ENCODE peak calls at places on chromosomes 2 and 18, in five cellular contexts. T is NCI-H1417; S is CD8-positive, alpha-beta memory T cell; O is Daoy; J is heart right ventricle. U is an unnamed sample.

GRCh38 chr2:207408086-207408794 is 121.5 kb upstream of the CREB1 start:
- DNase-seq in T (peak), S (no peak), O (peak), J (no peak), U (peak)

GRCh38 chr2:187545238-187545751 is 8.9 kb downstream of the TFPI start:
- DNase-seq in T (no peak), S (no peak), O (no peak), J (no peak), U (no peak)

GRCh38 chr18:48328473-48329205 is 80.5 kb downstream of the ZBTB7C start:
- DNase-seq in T (peak), S (no peak), O (peak), J (no peak), U (no peak)

GRCh38 chr2:37896319-37896718 is 28.8 kb upstream of the RMDN2 start:
- DNase-seq in T (peak), S (no peak), O (peak), J (no peak), U (no peak)

GRCh38 chr2:234249873-234250272 is 199.4 kb downstream of the SPP2 start:
- DNase-seq in T (no peak), S (no peak), O (peak), J (no peak), U (no peak)

GRCh38 chr18:11505993-11506392 is 103.4 kb upstream of the SLC35G4 start:
- DNase-seq in T (no peak), S (no peak), O (no peak), J (no peak), U (no peak)

GRCh38 chr18:61893304-61893970 is 630 bp upstream of the RNF152 start:
- DNase-seq in T (peak), S (peak), O (peak), J (peak), U (no peak)

GRCh38 chr18:48680871-48681270 is 142.0 kb downstream of the CTIF start:
- DNase-seq in T (no peak), S (no peak), O (no peak), J (peak), U (no peak)

GRCh38 chr2:156319811-156320490 is 12.6 kb downstream of the NR4A2 start:
- DNase-seq in T (no peak), S (peak), O (no peak), J (peak), U (no peak)

GRCh38 chr18:14104906-14105748 is 27.1 kb downstream of the ZNF519 start:
- DNase-seq in T (no peak), S (no peak), O (no peak), J (no peak), U (no peak)

GRCh38 chr2:11537951-11538350 is 4.1 kb downstream of the GREB1 start:
- DNase-seq in T (no peak), S (no peak), O (no peak), J (no peak), U (no peak)

GRCh38 chr18:21241224-21242131 is 554 bp upstream of the GREB1L start:
- DNase-seq in T (peak), S (no peak), O (no peak), J (peak), U (no peak)

GRCh38 chr2:143258126-143258892 is 129.1 kb downstream of the ARHGAP15 start:
- DNase-seq in T (no peak), S (no peak), O (no peak), J (no peak), U (no peak)

GRCh38 chr2:172693037-172693436 is 42.6 kb upstream of the RAPGEF4 start:
- DNase-seq in T (no peak), S (no peak), O (peak), J (peak), U (no peak)

GRCh38 chr2:23562143-23562542 is 177.2 kb downstream of the KLHL29 start:
- DNase-seq in T (no peak), S (no peak), O (no peak), J (no peak), U (no peak)

GRCh38 chr2:218432676-218433365 is 13.9 kb downstream of the VIL1 start:
- DNase-seq in T (no peak), S (no peak), O (no peak), J (no peak), U (no peak)

GRCh38 chr2:74142340-74142739 is 5.4 kb downstream of the BOLA3 start:
- DNase-seq in T (no peak), S (no peak), O (peak), J (no peak), U (no peak)

GRCh38 chr2:108492364-108492763 is 41.9 kb upstream of the LIMS1 start:
- DNase-seq in T (no peak), S (no peak), O (peak), J (no peak), U (no peak)

GRCh38 chr2:127044977-127045654 is 61.8 kb downstream of the BIN1 start:
- DNase-seq in T (no peak), S (peak), O (no peak), J (no peak), U (no peak)

GRCh38 chr2:240369725-240370585 is 65.5 kb upstream of the GPC1 start:
- DNase-seq in T (no peak), S (no peak), O (peak), J (peak), U (peak)

GRCh38 chr2:207765541-207765940 is 4.2 kb downstream of the FZD5 start:
- DNase-seq in T (peak), S (no peak), O (no peak), J (no peak), U (no peak)

GRCh38 chr2:236584521-236585384 is 15.1 kb downstream of the ACKR3 start:
- DNase-seq in T (no peak), S (no peak), O (no peak), J (no peak), U (no peak)

GRCh38 chr2:77064324-77064723 is 457.9 kb downstream of the LRRTM4 start:
- DNase-seq in T (no peak), S (no peak), O (no peak), J (no peak), U (no peak)